ENCODE peak calls at places on chromosome 11, in ten cellular contexts. A is esophagus mucosa; N is HCT116; C is naive thymus-derived CD4-positive, alpha-beta T cell; U is activated T-cell treated with anti-CD3 and anti-CD28 coated beads, Interleukin-2, amount 50 U/mL, for 72 hours; M is Panc1; O is RWPE2; Y is activated T-helper 17 cell treated with anti-CD3 and anti-CD28 coated beads, Interleukin-2, amount 50 U/mL, for 72 hours; G is activated naive CD8-positive, alpha-beta T cell treated with anti-CD3 and anti-CD28 coated beads, Interleukin-2, amount 50 U/mL, for 24 hours; T is omental fat pad. Q is an unnamed sample.

GRCh38 chr11:117256573-117256972 is 24.1 kb downstream of the RNF214 start:
- ATAC-seq in A (peak; percentile 84), N (no peak), C (no peak), U (no peak), M (no peak), O (peak; percentile 40), Y (peak; percentile 51), G (peak; percentile 81), T (no peak), Q (no peak)

GRCh38 chr11:46181387-46181786 is 60.1 kb upstream of the PHF21A start:
- ATAC-seq in A (no peak), N (no peak), C (no peak), U (no peak), M (no peak), O (no peak), Y (no peak), G (no peak), T (no peak), Q (no peak)

GRCh38 chr11:121070951-121071350 is 30.1 kb upstream of the TECTA start:
- ATAC-seq in A (no peak), N (no peak), C (no peak), U (no peak), M (no peak), O (no peak), Y (no peak), G (no peak), T (no peak), Q (no peak)

GRCh38 chr11:117305145-117305544 is 10.9 kb downstream of the BACE1 start:
- ATAC-seq in A (no peak), N (no peak), C (no peak), U (no peak), M (peak; percentile 4), O (peak; percentile 5), Y (no peak), G (no peak), T (no peak), Q (no peak)

GRCh38 chr11:13637125-13638119 is 31.0 kb upstream of the FAR1 start:
- ATAC-seq in A (no peak), N (no peak), C (no peak), U (no peak), M (no peak), O (no peak), Y (no peak), G (no peak), T (no peak), Q (no peak)

GRCh38 chr11:44825058-44825795 is 98.5 kb downstream of the TSPAN18 start:
- ATAC-seq in A (no peak), N (no peak), C (no peak), U (no peak), M (no peak), O (no peak), Y (no peak), G (no peak), T (no peak), Q (no peak)

GRCh38 chr11:27370374-27370773 is 7.4 kb upstream of the CCDC34 start:
- ATAC-seq in A (no peak), N (no peak), C (no peak), U (no peak), M (no peak), O (no peak), Y (no peak), G (no peak), T (no peak), Q (no peak)

GRCh38 chr11:17506942-17507341 is 30.3 kb upstream of the ABCC8 start:
- ATAC-seq in A (no peak), N (peak; percentile 35), C (no peak), U (no peak), M (no peak), O (no peak), Y (no peak), G (no peak), T (no peak), Q (peak; percentile 39)

GRCh38 chr11:112195906-112196305 is 20.6 kb downstream of the BCO2 start:
- ATAC-seq in A (peak; percentile 97), N (no peak), C (no peak), U (no peak), M (no peak), O (peak; percentile 97), Y (no peak), G (no peak), T (peak; percentile 85), Q (no peak)

GRCh38 chr11:111688028-111688427 is 78.2 kb downstream of the PPP2R1B start:
- ATAC-seq in A (no peak), N (no peak), C (no peak), U (no peak), M (no peak), O (no peak), Y (no peak), G (no peak), T (no peak), Q (no peak)

GRCh38 chr11:68542617-68543016 is 82.1 kb downstream of the PPP6R3 start:
- ATAC-seq in A (peak; percentile 49), N (no peak), C (no peak), U (no peak), M (no peak), O (peak; percentile 71), Y (peak; percentile 57), G (no peak), T (peak; percentile 94), Q (no peak)

GRCh38 chr11:74681686-74682651 is 49.3 kb downstream of the CHRDL2 start:
- ATAC-seq in A (no peak), N (no peak), C (no peak), U (no peak), M (peak; percentile 27), O (peak; percentile 26), Y (no peak), G (no peak), T (no peak), Q (no peak)

GRCh38 chr11:112822478-112823274 is 138.5 kb upstream of the NCAM1 start:
- ATAC-seq in A (no peak), N (no peak), C (no peak), U (no peak), M (no peak), O (no peak), Y (no peak), G (no peak), T (no peak), Q (no peak)